ENCODE peak calls at places on chromosomes 1 and 21, in five cellular contexts. B, N, A, I and O are unnamed samples.

GRCh38 chr1:195462646-195463045 is 1145.6 kb downstream of the KCNT2 start:
- DNase-seq in A (peak; percentile 6), N (no peak), B (no peak), I (peak; percentile 9), O (no peak)

GRCh38 chr1:10754571-10755329 is 41.7 kb downstream of the CASZ1 start:
- DNase-seq in A (no peak), B (no peak), N (no peak), I (no peak), O (no peak)

GRCh38 chr1:29822895-29823294 is 586.6 kb downstream of the PTPRU start:
- DNase-seq in A (no peak), N (no peak), I (no peak), B (no peak), O (no peak)

GRCh38 chr1:224173523-224173922 is 9.5 kb upstream of the DEGS1 start:
- DNase-seq in A (no peak), N (no peak), B (no peak), I (no peak), O (no peak)

GRCh38 chr21:29232601-29233541 is 65.9 kb upstream of the BACH1 start:
- DNase-seq in A (peak; percentile 72), I (no peak), N (peak; percentile 70), B (no peak), O (no peak)

GRCh38 chr1:119779869-119780356 is 11.2 kb upstream of the HMGCS2 start:
- DNase-seq in I (peak; percentile 87), A (peak; percentile 67), N (no peak), B (no peak), O (no peak)

GRCh38 chr1:77652179-77652745 is 30.2 kb downstream of the ZZZ3 start:
- DNase-seq in A (peak; percentile 63), N (no peak), B (no peak), I (peak; percentile 29), O (no peak)

GRCh38 chr1:58392083-58392482 is 154.4 kb downstream of the OMA1 start:
- DNase-seq in I (no peak), N (peak; percentile 34), A (no peak), B (no peak), O (peak; percentile 41)

GRCh38 chr21:42829417-42829816 is 49.9 kb downstream of the WDR4 start:
- DNase-seq in N (no peak), I (no peak), B (no peak), A (no peak), O (no peak)

GRCh38 chr1:46401964-46402626 is 8.0 kb downstream of the FAAH start:
- DNase-seq in B (peak; percentile 82), I (peak; percentile 98), N (no peak), A (peak; percentile 96), O (no peak)

GRCh38 chr1:219279017-219279770 is 105.5 kb downstream of the LYPLAL1 start:
- DNase-seq in A (no peak), N (no peak), B (no peak), I (no peak), O (no peak)

GRCh38 chr1:62181531-62181930 is 13.1 kb upstream of the L1TD1 start:
- DNase-seq in I (no peak), B (no peak), A (no peak), N (no peak), O (no peak)

GRCh38 chr1:41481109-41481775 is 3.2 kb downstream of the EDN2 start:
- DNase-seq in B (no peak), N (no peak), I (no peak), A (no peak), O (no peak)

GRCh38 chr1:209505044-209505443 is 78.5 kb upstream of the CAMK1G start:
- DNase-seq in A (no peak), I (no peak), B (no peak), N (no peak), O (no peak)

GRCh38 chr1:15152318-15153183 is 996 bp upstream of the TMEM51 start:
- DNase-seq in A (peak; percentile 90), N (peak; percentile 48), B (peak; percentile 68), I (peak; percentile 91), O (peak; percentile 53)

GRCh38 chr1:41239988-41240610 is 2.0 kb downstream of the SCMH1 start:
- DNase-seq in A (peak; percentile 71), N (peak; percentile 63), I (peak; percentile 78), B (no peak), O (peak; percentile 50)

GRCh38 chr1:115364044-115364775 is 26.2 kb upstream of the NGF start:
- DNase-seq in B (no peak), I (peak; percentile 58), A (peak; percentile 11), N (no peak), O (no peak)

GRCh38 chr1:206080421-206080820 is 27.4 kb downstream of the RHEX start:
- DNase-seq in I (no peak), N (no peak), B (no peak), A (no peak), O (no peak)

GRCh38 chr1:206075786-206076725 is 23.1 kb downstream of the RHEX start:
- DNase-seq in A (peak; percentile 55), B (no peak), N (peak; percentile 24), I (no peak), O (no peak)

GRCh38 chr1:206070627-206071304 is 17.8 kb downstream of the RHEX start:
- DNase-seq in B (no peak), I (no peak), A (no peak), N (no peak), O (no peak)

GRCh38 chr1:206079130-206079529 is 26.2 kb downstream of the RHEX start:
- DNase-seq in B (no peak), I (no peak), N (no peak), A (no peak), O (no peak)

GRCh38 chr1:206074839-206075238 is 21.9 kb downstream of the RHEX start:
- DNase-seq in A (no peak), N (peak; percentile 37), I (no peak), B (peak; percentile 37), O (no peak)
- TF ChIP-seq CTCF in A (no peak), N (no peak), I (no peak), B (peak; percentile 60), O (no peak)

GRCh38 chr1:201125805-201126204 is 1.2 kb downstream of the ASCL5 start:
- DNase-seq in I (no peak), N (no peak), B (no peak), A (no peak), O (no peak)
- TF ChIP-seq CTCF in I (no peak), N (no peak), B (no peak), A (no peak), O (no peak)

GRCh38 chr1:24932725-24933294 is 2.7 kb upstream of the RUNX3 start:
- DNase-seq in A (no peak), B (no peak), I (no peak), N (no peak), O (no peak)

GRCh38 chr1:24930703-24931480 is 816 bp upstream of the RUNX3 start:
- DNase-seq in I (peak; percentile 13), N (no peak), A (no peak), B (no peak), O (no peak)

GRCh38 chr1:24933468-24933867 is 3.4 kb upstream of the RUNX3 start:
- DNase-seq in I (no peak), A (no peak), B (no peak), N (no peak), O (no peak)

GRCh38 chr1:24931481-24932221 is 1.6 kb upstream of the RUNX3 start:
- DNase-seq in A (no peak), B (no peak), I (no peak), N (no peak), O (no peak)

DNA sequence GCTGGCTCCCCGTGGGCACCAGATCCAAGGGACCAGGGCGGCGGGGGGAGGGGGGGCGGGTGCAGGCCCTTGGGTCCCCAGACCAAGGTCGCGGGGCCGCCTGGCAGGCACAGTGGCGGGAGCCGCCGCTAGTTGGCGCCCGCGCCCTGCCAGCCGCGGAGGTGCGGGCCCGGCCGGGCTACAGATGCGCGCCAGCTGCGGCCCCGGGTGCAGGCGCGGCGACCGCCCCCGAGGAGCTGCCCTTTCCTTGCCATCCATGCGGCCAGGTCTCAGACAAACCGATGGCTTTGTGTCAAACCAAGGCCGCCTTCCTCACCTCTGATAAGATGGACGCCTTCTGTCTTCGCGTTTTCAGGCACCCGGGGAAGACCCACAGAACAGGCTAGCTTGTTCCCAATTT is 2.2 kb upstream of the RUNX3 start:
- DNase-seq in N (peak; percentile 63), I (no peak), A (peak; percentile 13), B (peak; percentile 93), O (peak; percentile 88)
- TF ChIP-seq CTCF in N (peak; percentile 69), I (no peak), A (no peak), B (peak; percentile 70), O (peak; percentile 89)

DNA sequence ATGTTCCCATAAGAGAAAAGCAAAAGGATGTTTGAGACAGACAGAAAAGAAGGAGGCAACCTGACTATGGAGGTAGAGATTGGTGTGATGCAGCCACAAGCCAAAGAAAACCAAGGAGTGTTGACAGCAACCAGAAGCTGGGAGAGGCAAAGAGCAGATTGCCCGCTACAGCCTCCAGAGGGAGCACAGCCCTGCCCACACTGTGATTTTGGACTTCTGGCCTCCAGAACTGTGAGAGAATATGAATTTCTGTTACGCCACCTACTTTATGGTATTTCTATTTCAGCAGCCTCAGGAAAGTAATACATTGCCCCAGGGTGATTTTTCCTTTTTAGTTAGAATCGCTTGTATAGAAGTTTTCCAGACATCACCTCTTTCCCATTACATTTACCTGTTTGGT is 28.4 kb downstream of the SLAMF6 start:
- DNase-seq in A (no peak), I (no peak), B (no peak), N (no peak), O (no peak)
- TF ChIP-seq CTCF in A (no peak), I (no peak), B (peak; percentile 37), N (peak; percentile 20), O (no peak)